ENCODE peak calls at places on chromosomes 13 and 19, in four cellular contexts. C is uterus, K is gastrocnemius medialis, T is psoas muscle. D is an unnamed sample. For H3K4me1, the result is how much of the 10 kb centered on the place peaks cover.

GRCh38 chr19:33971073-33971472 is 174.4 kb downstream of the KCTD15 start:
- DNase-seq in T (no peak), K (no peak), C (no peak), D (no peak)

GRCh38 chr13:85828094-85828684 is 29.0 kb upstream of the SLITRK6 start:
- DNase-seq in T (no peak), C (no peak), K (no peak), D (no peak)

GRCh38 chr19:15538774-15539173 is 30.4 kb downstream of the CYP4F22 start:
- DNase-seq in C (no peak), K (no peak), T (no peak), D (no peak)

GRCh38 chr19:39199025-39199424 is 2.3 kb downstream of the NCCRP1 start:
- DNase-seq in K (no peak), C (peak), T (no peak), D (no peak)

GRCh38 chr13:53090507-53090906 is 61.9 kb downstream of the OLFM4 start:
- DNase-seq in K (no peak), C (no peak), T (no peak), D (no peak)

GRCh38 chr19:18364826-18365528 is 21.0 kb upstream of the GDF15 start:
- DNase-seq in T (no peak), K (peak), C (peak), D (peak)

GRCh38 chr19:38134538-38135149 is 89.4 kb downstream of the DPF1 start:
- DNase-seq in C (no peak), K (no peak), T (no peak), D (no peak)

GRCh38 chr19:13078897-13079541 is 23.6 kb downstream of the LYL1 start:
- DNase-seq in C (peak), T (no peak), K (peak), D (no peak)

GRCh38 chr19:9523885-9524474 is 14.5 kb downstream of the ZNF426 start:
- DNase-seq in T (no peak), K (no peak), C (no peak), D (no peak)

GRCh38 chr13:46622918-46623256 is 69.9 kb downstream of the LRCH1 start:
- DNase-seq in K (peak), C (peak), T (peak), D (no peak)

GRCh38 chr13:87884874-87885273 is 213.7 kb downstream of the SLITRK5 start:
- DNase-seq in T (no peak), K (no peak), C (no peak), D (no peak)

GRCh38 chr13:86109107-86109506 is 309.9 kb upstream of the SLITRK6 start:
- DNase-seq in C (no peak), K (no peak), T (no peak), D (no peak)

GRCh38 chr13:100594731-100595130 is 6.1 kb upstream of the GGACT start:
- DNase-seq in K (no peak), C (no peak), T (no peak), D (no peak)

GRCh38 chr13:39892731-39893293 is 237.3 kb downstream of the COG6 start:
- DNase-seq in C (peak), T (no peak), K (no peak), D (no peak)

DNA sequence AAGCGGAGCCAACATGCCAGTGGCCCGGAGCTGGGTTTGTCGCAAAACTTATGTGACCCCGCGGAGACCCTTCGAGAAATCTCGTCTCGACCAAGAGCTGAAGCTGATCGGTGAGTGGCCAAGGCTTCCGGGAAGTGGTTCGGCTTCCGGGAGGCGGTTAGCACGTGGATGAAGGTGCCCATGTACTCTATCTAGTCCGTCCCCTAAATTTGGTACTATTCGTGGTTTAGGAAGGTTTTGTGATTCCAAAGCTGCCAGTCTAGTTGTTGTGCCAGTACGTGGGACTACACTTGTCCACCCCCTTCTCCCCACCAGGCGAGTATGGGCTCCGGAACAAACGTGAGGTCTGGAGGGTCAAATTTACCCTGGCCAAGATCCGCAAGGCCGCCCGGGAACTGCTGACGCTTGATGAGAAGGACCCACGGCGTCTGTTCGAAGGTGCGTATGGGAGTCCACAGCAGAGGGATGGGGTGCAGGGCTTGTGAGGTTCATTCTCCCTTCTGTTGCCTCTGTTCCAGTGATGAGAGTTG is 579 bp downstream of the RPS9 start:
- DNase-seq in C (no peak), T (peak), K (no peak), D (no peak)
- H3K4me1 ChIP-seq in C (under half), T (under half), K (under half), D (under half)

DNA sequence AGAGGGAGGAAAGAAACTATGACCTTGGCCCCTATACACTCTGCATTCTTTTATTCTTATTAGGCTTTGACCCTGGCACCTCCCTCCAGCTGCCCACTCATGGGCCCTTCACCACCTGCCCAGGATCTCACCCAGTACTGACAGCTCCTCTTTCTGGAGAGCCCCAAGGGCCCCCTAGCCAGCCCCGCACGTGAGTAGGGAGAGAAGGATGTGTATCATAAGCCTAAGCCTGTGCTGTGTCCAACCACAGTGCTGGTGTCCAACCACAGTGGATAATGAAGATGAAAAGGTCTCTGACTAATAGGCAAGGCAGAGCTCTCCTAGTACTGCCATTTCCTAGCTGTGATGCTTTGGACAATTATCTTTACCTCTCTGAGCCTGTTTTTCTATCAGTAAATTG is 4.2 kb downstream of the DMRTC2 start:
- DNase-seq in C (no peak), T (no peak), K (no peak), D (no peak)
- H3K4me1 ChIP-seq in C (under half), T (under half), K (under half), D (under half)

GRCh38 chr19:16577531-16578052 is 5.4 kb upstream of the SLC35E1 start:
- DNase-seq in C (no peak), T (no peak), K (no peak), D (no peak)
- H3K4me1 ChIP-seq in C (under half), T (half or more), K (half or more), D (under half)

GRCh38 chr19:4971816-4972495 is 3.0 kb downstream of the KDM4B start:
- DNase-seq in C (no peak), T (no peak), K (no peak), D (peak)
- H3K4me1 ChIP-seq in C (under half), T (half or more), K (half or more), D (under half)

GRCh38 chr19:40721140-40721486 is 4.2 kb downstream of the ITPKC start:
- DNase-seq in K (no peak), T (no peak), C (no peak), D (no peak)
- H3K4me1 ChIP-seq in K (under half), T (under half), C (under half), D (under half)

DNA sequence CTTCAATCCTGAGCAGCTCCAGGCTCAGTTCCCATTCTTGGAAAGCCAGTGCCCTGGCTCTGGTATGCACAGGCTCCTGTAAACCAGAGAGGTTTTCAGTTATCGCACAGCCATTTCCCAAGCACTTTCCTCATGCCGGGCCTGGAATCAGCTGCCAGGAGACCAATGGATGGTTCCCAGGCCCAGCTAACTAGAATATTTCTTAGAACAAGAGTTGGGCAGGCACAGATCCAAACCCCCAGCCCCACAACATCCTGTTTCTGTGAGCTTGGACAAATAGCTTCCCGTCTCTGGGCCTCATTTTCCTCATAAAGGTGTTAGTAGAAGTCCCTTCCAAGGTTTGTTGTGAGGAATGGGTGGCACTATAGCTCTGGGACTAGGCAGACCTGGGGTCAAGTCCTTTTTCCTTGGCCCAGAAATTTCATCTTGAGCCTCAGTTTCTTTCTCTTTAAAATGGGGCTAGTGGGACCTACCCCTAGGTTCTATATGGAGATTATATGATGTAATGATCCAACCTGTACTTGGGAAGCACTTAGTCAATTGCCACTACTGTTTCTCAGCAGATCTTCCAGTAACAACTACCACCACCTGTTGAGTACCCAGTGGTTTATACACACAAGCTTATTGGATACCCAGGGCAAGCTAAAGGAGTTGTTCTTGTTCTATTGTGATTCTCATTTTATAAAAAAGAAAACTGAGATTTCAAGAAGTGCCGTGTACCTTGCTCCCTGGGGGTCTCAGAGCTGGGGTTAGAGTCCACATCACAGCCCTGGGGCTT is 5.1 kb upstream of the CCDC97 start:
- DNase-seq in T (no peak), C (no peak), K (no peak), D (no peak)
- H3K4me1 ChIP-seq in T (under half), C (under half), K (under half), D (under half)

DNA sequence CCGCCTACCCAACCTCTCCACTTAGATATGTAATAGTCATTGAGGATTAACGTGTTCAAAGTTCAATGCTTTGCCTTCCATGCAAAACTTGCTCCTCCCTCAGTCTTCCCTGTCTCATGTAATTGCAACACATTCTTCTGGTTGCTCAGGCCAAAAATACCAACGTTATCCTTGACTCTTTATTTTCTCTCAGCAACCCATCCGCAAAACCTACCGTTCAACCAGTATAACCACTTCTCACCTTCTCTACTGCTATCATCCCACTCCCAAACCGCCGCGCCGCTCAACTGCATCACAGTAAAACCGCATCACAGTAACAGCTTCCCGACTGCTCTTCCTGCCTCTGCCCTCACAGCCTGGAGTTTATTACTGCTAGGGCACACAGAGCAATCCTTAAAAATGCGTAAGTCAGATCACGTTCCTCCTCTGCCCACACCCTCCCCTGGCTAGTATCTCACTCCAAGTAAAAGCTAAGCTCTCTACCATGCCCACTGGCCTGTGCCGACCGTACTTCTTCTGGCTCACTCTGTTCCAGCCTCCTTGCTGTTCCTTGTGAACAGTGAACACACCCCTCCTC is 8.2 kb downstream of the MTIF3 start:
- DNase-seq in K (no peak), C (no peak), T (no peak), D (no peak)
- H3K4me1 ChIP-seq in K (under half), C (under half), T (under half), D (under half)

GRCh38 chr19:1469936-1470863 is 8.8 kb downstream of the C19orf25 start:
- DNase-seq in C (no peak), T (peak), K (no peak), D (no peak)

GRCh38 chr19:1470864-1471513 is 8.0 kb downstream of the C19orf25 start:
- DNase-seq in K (no peak), T (peak), C (no peak), D (no peak)

GRCh38 chr19:1467512-1468273 is 11.3 kb downstream of the C19orf25 start:
- DNase-seq in K (no peak), T (peak), C (no peak), D (no peak)

GRCh38 chr19:1468274-1469199 is 10.5 kb downstream of the C19orf25 start:
- DNase-seq in C (no peak), T (peak), K (no peak), D (no peak)

GRCh38 chr19:1469200-1469935 is 9.6 kb downstream of the C19orf25 start:
- DNase-seq in C (no peak), K (no peak), T (peak), D (no peak)
- H3K4me1 ChIP-seq in C (under half), K (under half), T (under half), D (under half)

GRCh38 chr13:112887557-112887991 is 81.4 kb upstream of the MCF2L start:
- DNase-seq in K (no peak), C (no peak), T (no peak), D (no peak)
- H3K4me1 ChIP-seq in K (under half), C (under half), T (under half), D (under half)